ENCODE peak calls at places on chromosomes 3 and 15, in six cellular contexts. E is HL-60, L is nephron progenitor cell, R is AG04450, Z is hepatocyte, T is RWPE1. A is an unnamed sample.

GRCh38 chr3:100269410-100270217 is 8.8 kb downstream of the TBC1D23 start:
- DNase-seq in E (no peak), L (no peak), R (peak), Z (no peak), T (peak), A (peak)

GRCh38 chr15:40413036-40413435 is 7.4 kb downstream of the IVD start:
- DNase-seq in E (no peak), L (no peak), R (no peak), Z (no peak), T (no peak), A (no peak)

GRCh38 chr3:50606596-50606995 is 5.0 kb downstream of the CISH start:
- DNase-seq in E (no peak), L (no peak), R (no peak), Z (no peak), T (no peak), A (no peak)

GRCh38 chr15:95922431-95922830 is 408.1 kb upstream of the NR2F2 start:
- DNase-seq in E (peak), L (no peak), R (no peak), Z (no peak), T (peak), A (peak)

GRCh38 chr3:14623569-14624051 is 28.0 kb upstream of the CCDC174 start:
- DNase-seq in E (no peak), L (no peak), R (no peak), Z (no peak), T (no peak), A (no peak)

GRCh38 chr3:45443459-45443858 is 55.1 kb downstream of the LARS2 start:
- DNase-seq in E (no peak), L (no peak), R (no peak), Z (no peak), T (no peak), A (no peak)

GRCh38 chr3:183252973-183253363 is at the start of gene B3GNT5:
- DNase-seq in E (peak), L (peak), R (no peak), Z (peak), T (peak), A (peak)

GRCh38 chr3:9833078-9833477 is 10.7 kb downstream of the RPUSD3 start:
- DNase-seq in E (no peak), L (no peak), R (no peak), Z (no peak), T (no peak), A (no peak)

GRCh38 chr3:45477838-45478237 is 89.5 kb downstream of the LARS2 start:
- DNase-seq in E (no peak), L (no peak), R (no peak), Z (no peak), T (no peak), A (no peak)

GRCh38 chr3:47413751-47414150 is 32.9 kb downstream of the PTPN23 start:
- DNase-seq in E (no peak), L (no peak), R (no peak), Z (no peak), T (no peak), A (no peak)

GRCh38 chr3:59251899-59252298 is 202.1 kb upstream of the CFAP20DC start:
- DNase-seq in E (no peak), L (no peak), R (no peak), Z (no peak), T (peak), A (no peak)

GRCh38 chr3:86695752-86696151 is 295.2 kb downstream of the VGLL3 start:
- DNase-seq in E (no peak), L (no peak), R (no peak), Z (no peak), T (no peak), A (no peak)

GRCh38 chr3:121505256-121505655 is 40.5 kb downstream of the POLQ start:
- DNase-seq in E (no peak), L (no peak), R (no peak), Z (no peak), T (no peak), A (no peak)

GRCh38 chr3:150535204-150535603 is 11.1 kb downstream of the SERP1 start:
- DNase-seq in E (no peak), L (no peak), R (no peak), Z (no peak), T (no peak), A (no peak)

GRCh38 chr3:4271834-4272233 is 31.3 kb upstream of the SETMAR start:
- DNase-seq in E (no peak), L (peak), R (no peak), Z (peak), T (peak), A (peak)

GRCh38 chr3:172125963-172126403 is 86.6 kb downstream of the FNDC3B start:
- DNase-seq in E (no peak), L (no peak), R (no peak), Z (peak), T (no peak), A (no peak)

GRCh38 chr3:71581451-71581980 is 2.0 kb downstream of the FOXP1 start:
- DNase-seq in E (peak), L (peak), R (no peak), Z (peak), T (no peak), A (peak)

GRCh38 chr3:146334151-146334550 is 83.2 kb upstream of the PLSCR4 start:
- DNase-seq in E (no peak), L (no peak), R (no peak), Z (peak), T (no peak), A (peak)

GRCh38 chr3:138752886-138753285 is 81.8 kb downstream of the PIK3CB start:
- DNase-seq in E (no peak), L (no peak), R (no peak), Z (no peak), T (no peak), A (no peak)

GRCh38 chr3:157501863-157502262 is 1.4 kb downstream of the VEPH1 start:
- DNase-seq in E (no peak), L (peak), R (no peak), Z (no peak), T (no peak), A (no peak)

GRCh38 chr3:111200027-111200426 is 128.4 kb downstream of the NECTIN3 start:
- DNase-seq in E (no peak), L (no peak), R (no peak), Z (no peak), T (no peak), A (no peak)

GRCh38 chr15:26442680-26443079 is 330.2 kb downstream of the GABRB3 start:
- DNase-seq in E (no peak), L (no peak), R (no peak), Z (no peak), T (no peak), A (no peak)

GRCh38 chr3:163671201-163671600 is 1407.1 kb downstream of the SI start:
- DNase-seq in E (no peak), L (no peak), R (no peak), Z (no peak), T (no peak), A (no peak)

GRCh38 chr3:191882289-191882688 is 421.3 kb downstream of the PYDC2 start:
- DNase-seq in E (no peak), L (no peak), R (no peak), Z (no peak), T (peak), A (peak)

GRCh38 chr3:7950890-7951289 is 550.7 kb upstream of the LMCD1 start:
- DNase-seq in E (no peak), L (no peak), R (no peak), Z (no peak), T (no peak), A (no peak)

GRCh38 chr3:143084856-143085731 is 34.5 kb upstream of the CHST2 start:
- DNase-seq in E (peak), L (no peak), R (no peak), Z (no peak), T (peak), A (no peak)

GRCh38 chr3:60609446-60609845 is 641.8 kb downstream of the FHIT start:
- DNase-seq in E (no peak), L (no peak), R (no peak), Z (no peak), T (no peak), A (peak)

GRCh38 chr3:5010706-5011554 is 31.7 kb downstream of the BHLHE40 start:
- DNase-seq in E (no peak), L (no peak), R (no peak), Z (no peak), T (no peak), A (no peak)

GRCh38 chr3:138984816-138985215 is 21.3 kb downstream of the PRR23A start:
- DNase-seq in E (no peak), L (no peak), R (no peak), Z (no peak), T (no peak), A (no peak)

GRCh38 chr3:125141596-125142417 is 70.7 kb downstream of the SLC12A8 start:
- DNase-seq in E (peak), L (peak), R (no peak), Z (peak), T (no peak), A (no peak)

GRCh38 chr3:120048355-120048754 is 45.9 kb downstream of the GSK3B start:
- DNase-seq in E (no peak), L (no peak), R (no peak), Z (no peak), T (no peak), A (no peak)

GRCh38 chr3:4825572-4826236 is 153.5 kb upstream of the BHLHE40 start:
- DNase-seq in E (peak), L (no peak), R (no peak), Z (no peak), T (no peak), A (peak)

GRCh38 chr3:40116478-40117162 is 192.9 kb upstream of the EIF1B start:
- DNase-seq in E (no peak), L (no peak), R (no peak), Z (no peak), T (peak), A (peak)

GRCh38 chr3:31687020-31687802 is 154.5 kb downstream of the STT3B start:
- DNase-seq in E (no peak), L (no peak), R (no peak), Z (no peak), T (no peak), A (no peak)
- TF ChIP-seq CTCF in E (no peak), L (no peak), R (no peak), Z (no peak), T (no peak), A (no peak)

DNA sequence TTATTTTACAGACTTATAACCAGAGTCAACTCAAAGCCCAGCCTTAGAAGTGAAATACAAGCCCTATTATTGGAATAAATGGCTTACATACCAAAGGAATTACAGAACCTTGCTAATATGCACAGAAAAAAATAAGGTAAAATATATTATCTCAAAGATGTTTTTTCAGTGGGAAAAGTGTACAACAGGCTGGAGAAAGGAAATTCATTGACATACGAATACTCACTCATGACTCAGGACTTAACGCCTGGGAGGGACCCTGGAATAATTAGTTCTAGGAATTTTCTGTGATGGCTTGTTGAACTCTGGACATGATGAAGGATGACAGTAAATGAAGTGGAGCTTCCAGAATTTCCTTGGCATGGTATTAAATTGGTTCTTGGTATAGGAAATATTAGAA is 27.0 kb downstream of the ARL14 start:
- DNase-seq in E (no peak), L (no peak), R (no peak), Z (no peak), T (no peak), A (no peak)
- TF ChIP-seq CTCF in E (no peak), L (no peak), R (no peak), Z (no peak), T (no peak), A (no peak)

GRCh38 chr15:89356634-89357298 is 22.1 kb upstream of the POLG start:
- DNase-seq in E (peak), L (no peak), R (no peak), Z (no peak), T (no peak), A (peak)
- TF ChIP-seq CTCF in E (peak), L (peak), R (peak), Z (peak), T (peak), A (peak)

GRCh38 chr3:30970183-30970582 is 75.7 kb upstream of the GADL1 start:
- DNase-seq in E (no peak), L (no peak), R (no peak), Z (no peak), T (peak), A (peak)
- TF ChIP-seq CTCF in E (no peak), L (no peak), R (peak), Z (no peak), T (no peak), A (no peak)